ENCODE peak calls at places on chromosomes 6 and 20, in five cellular contexts. T, R, J, C and M are unnamed samples.

GRCh38 chr6:39207421-39208232 is 21.6 kb downstream of the KCNK5 start:
- DNase-seq in T (no peak), R (no peak), J (no peak), C (no peak), M (no peak)

GRCh38 chr6:37006793-37007339 is 1.4 kb downstream of the FGD2 start:
- DNase-seq in T (no peak), R (no peak), J (no peak), C (no peak), M (peak; percentile 26)

GRCh38 chr6:32816746-32817204 is at the start of gene HLA-DOB:
- DNase-seq in T (peak; percentile 40), R (peak; percentile 8), J (peak; percentile 83), C (no peak), M (peak; percentile 11)

GRCh38 chr20:47875302-47876025 is 90.2 kb upstream of the SULF2 start:
- DNase-seq in T (no peak), R (no peak), J (no peak), C (no peak), M (peak; percentile 43)

GRCh38 chr6:14371530-14371929 is 254.0 kb downstream of the CD83 start:
- DNase-seq in T (no peak), R (no peak), J (no peak), C (no peak), M (no peak)

GRCh38 chr6:33684983-33685382 is 26.5 kb downstream of the UQCC2 start:
- DNase-seq in T (no peak), R (no peak), J (no peak), C (no peak), M (no peak)

GRCh38 chr6:158046201-158047119 is 64.8 kb downstream of the SYNJ2 start:
- DNase-seq in T (no peak), R (no peak), J (no peak), C (no peak), M (no peak)

GRCh38 chr6:4125500-4125899 is 9.9 kb downstream of the ECI2 start:
- DNase-seq in T (no peak), R (no peak), J (no peak), C (no peak), M (peak; percentile 25)

GRCh38 chr20:63234693-63235398 is 859 bp upstream of the BIRC7 start:
- DNase-seq in T (no peak), R (no peak), J (peak; percentile 23), C (no peak), M (no peak)

GRCh38 chr6:40299666-40300065 is 287.5 kb downstream of the LRFN2 start:
- DNase-seq in T (no peak), R (no peak), J (no peak), C (no peak), M (no peak)

GRCh38 chr6:154848580-154848979 is 115.4 kb downstream of the SCAF8 start:
- DNase-seq in T (no peak), R (peak; percentile 32), J (no peak), C (no peak), M (peak; percentile 29)

GRCh38 chr6:34143884-34144580 is 1.9 kb downstream of the GRM4 start:
- DNase-seq in T (no peak), R (no peak), J (no peak), C (no peak), M (no peak)

GRCh38 chr6:45946887-45947286 is 68.8 kb downstream of the CLIC5 start:
- DNase-seq in T (no peak), R (peak; percentile 55), J (no peak), C (no peak), M (peak; percentile 39)

GRCh38 chr20:57440678-57441509 is 49.7 kb downstream of the RBM38 start:
- DNase-seq in T (no peak), R (peak; percentile 91), J (peak; percentile 21), C (peak; percentile 85), M (peak; percentile 28)

GRCh38 chr6:43665376-43665775 is 20.5 kb downstream of the RSPH9 start:
- DNase-seq in T (no peak), R (no peak), J (peak; percentile 48), C (no peak), M (no peak)

GRCh38 chr6:2185056-2185455 is 60.3 kb downstream of the GMDS start:
- DNase-seq in T (no peak), R (peak; percentile 38), J (no peak), C (no peak), M (peak; percentile 62)

GRCh38 chr20:21105429-21106170 is 558 bp downstream of the LINC00237 start:
- DNase-seq in T (no peak), R (no peak), J (no peak), C (no peak), M (no peak)

GRCh38 chr6:55758156-55758942 is 117.0 kb downstream of the BMP5 start:
- DNase-seq in T (no peak), R (peak; percentile 93), J (peak; percentile 99), C (no peak), M (peak; percentile 75)

GRCh38 chr6:168274046-168274952 is 45.3 kb downstream of the DACT2 start:
- DNase-seq in T (no peak), R (no peak), J (no peak), C (no peak), M (no peak)

GRCh38 chr6:101114703-101115102 is 233.6 kb upstream of the ASCC3 start:
- DNase-seq in T (peak; percentile 18), R (peak; percentile 8), J (peak; percentile 49), C (peak; percentile 10), M (peak; percentile 62)

GRCh38 chr20:24340933-24341332 is 128.5 kb upstream of the SYNDIG1 start:
- DNase-seq in T (no peak), R (no peak), J (peak; percentile 93), C (no peak), M (no peak)

GRCh38 chr6:7267521-7268091 is 45.4 kb downstream of the SSR1 start:
- DNase-seq in T (peak; percentile 54), R (peak; percentile 89), J (peak; percentile 100), C (no peak), M (peak; percentile 90)

GRCh38 chr6:166830185-166830890 is 126.0 kb downstream of the RNASET2 start:
- DNase-seq in T (no peak), R (no peak), J (no peak), C (no peak), M (no peak)

GRCh38 chr6:12280901-12281300 is 9.3 kb upstream of the EDN1 start:
- DNase-seq in T (no peak), R (no peak), J (no peak), C (no peak), M (no peak)

GRCh38 chr20:13571662-13572061 is 67.1 kb downstream of the TASP1 start:
- DNase-seq in T (no peak), R (no peak), J (no peak), C (no peak), M (no peak)

GRCh38 chr6:55868910-55869479 is 6.4 kb downstream of the BMP5 start:
- DNase-seq in T (peak; percentile 2), R (no peak), J (peak; percentile 14), C (no peak), M (no peak)

GRCh38 chr6:142411145-142411544 is 109.3 kb downstream of the ADGRG6 start:
- DNase-seq in T (no peak), R (no peak), J (no peak), C (no peak), M (no peak)

GRCh38 chr6:153170511-153170910 is 39.4 kb upstream of the RGS17 start:
- DNase-seq in T (peak; percentile 55), R (no peak), J (peak; percentile 87), C (no peak), M (peak; percentile 84)

GRCh38 chr6:5851261-5851757 is 155.4 kb downstream of the NRN1 start:
- DNase-seq in T (no peak), R (peak; percentile 18), J (peak; percentile 32), C (peak; percentile 41), M (peak; percentile 8)

GRCh38 chr6:35305117-35305516 is 7.5 kb downstream of the DEF6 start:
- DNase-seq in T (no peak), R (no peak), J (no peak), C (no peak), M (no peak)
- H3K4me3 ChIP-seq in T (no peak overlapping the region), R (no peak overlapping the region), J (no peak overlapping the region), C (no peak overlapping the region), M (no peak overlapping the region)

GRCh38 chr6:18307006-18307405 is 42.7 kb upstream of the DEK start:
- DNase-seq in T (no peak), R (no peak), J (peak; percentile 81), C (no peak), M (peak; percentile 30)

GRCh38 chr6:18308070-18308735 is 43.9 kb upstream of the DEK start:
- DNase-seq in T (no peak), R (peak; percentile 70), J (peak; percentile 30), C (no peak), M (no peak)

DNA sequence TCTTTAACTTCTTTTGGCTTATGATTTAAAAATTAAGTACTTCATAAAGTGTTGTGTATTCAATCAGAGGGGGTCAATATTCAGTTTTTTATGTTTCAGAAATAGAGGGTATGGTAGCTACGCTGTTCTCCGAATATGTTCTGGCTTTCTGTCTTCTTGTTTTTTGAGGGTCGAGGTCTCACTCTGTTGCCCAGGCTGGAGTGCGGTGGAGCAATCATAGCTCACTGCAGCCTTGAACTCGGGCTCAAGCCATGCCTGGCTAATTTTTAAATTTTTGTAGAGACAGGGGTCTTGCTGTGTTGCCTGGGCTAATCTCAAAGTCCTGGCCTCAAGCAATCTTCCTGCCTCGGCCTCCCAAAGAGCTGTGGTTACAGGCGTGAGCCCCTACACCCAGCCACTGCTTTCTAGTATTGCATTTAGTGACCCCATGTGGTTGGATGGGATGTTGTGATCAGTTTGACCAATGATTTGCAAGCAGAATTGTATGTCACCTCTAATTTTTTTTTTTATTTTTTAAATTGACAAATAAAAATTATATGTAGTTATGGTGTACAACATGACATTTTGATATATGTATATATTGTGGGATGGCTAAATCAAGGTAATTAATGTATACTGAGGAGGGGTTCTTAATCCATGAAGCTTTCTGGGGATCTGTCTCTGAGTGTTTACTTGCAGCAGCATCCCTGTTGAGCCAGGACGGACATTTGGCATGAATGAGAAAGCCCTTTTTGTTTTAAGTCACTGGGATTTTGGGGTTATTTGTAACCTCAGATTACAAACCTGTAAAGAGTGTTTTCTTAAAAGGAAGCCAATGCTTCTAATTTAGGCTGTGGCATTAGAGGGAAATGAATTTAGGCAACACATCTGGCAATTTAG is 38.5 kb upstream of the DEK start:
- DNase-seq in T (no peak), R (peak; percentile 24), J (no peak), C (no peak), M (peak; percentile 16)
- TF ChIP-seq CTCF in T (no peak), R (no peak), J (no peak), C (no peak), M (no peak)

DNA sequence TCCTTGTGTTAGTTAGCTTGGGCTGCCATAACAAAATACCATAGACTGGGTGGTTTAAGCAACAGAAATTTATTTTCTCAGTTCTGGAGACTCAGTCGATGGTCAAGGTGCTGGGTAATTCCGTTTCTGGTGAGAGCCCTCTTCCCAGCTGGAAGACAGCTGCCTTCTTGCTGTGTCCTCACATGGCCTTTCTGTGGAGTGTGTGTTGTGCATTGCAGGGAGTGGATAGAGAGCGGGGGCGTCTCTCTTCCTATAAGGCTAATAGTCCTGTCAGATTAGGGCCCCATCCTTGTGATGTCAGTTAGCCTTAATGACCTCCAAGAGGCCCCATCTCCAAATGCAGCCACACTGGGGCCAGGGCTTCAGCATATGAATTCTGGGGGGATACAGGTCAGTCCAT is 19.2 kb downstream of the CHMP4B start:
- DNase-seq in T (no peak), R (no peak), J (no peak), C (no peak), M (peak; percentile 14)
- H3K4me3 ChIP-seq in T (no peak overlapping the region), R (no peak overlapping the region), J (no peak overlapping the region), C (no peak overlapping the region), M (no peak overlapping the region)

DNA sequence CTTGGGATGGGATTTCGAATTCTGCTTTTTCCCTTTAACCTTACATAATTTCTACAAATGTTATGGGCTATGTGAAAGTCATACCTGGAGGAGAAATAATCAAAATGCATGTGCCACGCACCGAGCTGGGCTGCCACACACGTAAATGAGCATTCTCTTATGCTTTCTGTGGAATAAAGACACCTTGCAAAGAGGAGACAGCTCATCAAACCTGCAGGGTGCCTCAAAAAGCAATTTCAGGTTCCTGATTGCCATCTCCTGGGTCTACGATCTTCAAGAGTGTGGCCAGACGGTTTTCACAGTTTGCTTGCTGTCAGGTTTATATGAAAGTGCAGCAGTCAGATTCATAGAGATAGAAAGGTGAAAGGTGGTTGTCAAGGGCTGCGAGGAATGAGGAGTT is 36.6 kb downstream of the DUSP22 start:
- DNase-seq in T (no peak), R (no peak), J (no peak), C (no peak), M (no peak)
- TF ChIP-seq CTCF in T (no peak), R (no peak), J (no peak), C (no peak), M (no peak)